ENCODE peak calls at places on chromosome 12, in four cellular contexts. P is heart left ventricle, W is hepatocyte, T is spleen. V is an unnamed sample.

GRCh38 chr12:10395390-10395998 is 5.7 kb upstream of the KLRK1 start:
- DNase-seq in P (peak), W (peak), T (no peak), V (peak)

GRCh38 chr12:38662851-38663250 is 242.5 kb downstream of the CPNE8 start:
- DNase-seq in T (no peak), P (no peak), W (no peak), V (no peak)

GRCh38 chr12:116116650-116117424 is 160.7 kb downstream of the MED13L start:
- DNase-seq in P (no peak), T (no peak), W (no peak), V (no peak)

GRCh38 chr12:94731733-94732360 is 81.5 kb upstream of the TMCC3 start:
- DNase-seq in P (no peak), W (no peak), T (no peak), V (no peak)

GRCh38 chr12:126784328-126784921 is 1482.5 kb upstream of the TMEM132C start:
- DNase-seq in P (no peak), W (peak), T (no peak), V (no peak)

GRCh38 chr12:662541-663292 is 528 bp downstream of the NINJ2 start:
- DNase-seq in W (no peak), T (no peak), P (no peak), V (no peak)

GRCh38 chr12:44694027-44694426 is 182.1 kb downstream of the NELL2 start:
- DNase-seq in W (no peak), P (no peak), T (no peak), V (no peak)

GRCh38 chr12:64258576-64258975 is 36.5 kb upstream of the KICS2 start:
- DNase-seq in P (no peak), T (no peak), W (no peak), V (no peak)

GRCh38 chr12:129659927-129660326 is 243.9 kb downstream of the TMEM132D start:
- DNase-seq in P (no peak), W (no peak), T (no peak), V (no peak)

GRCh38 chr12:92065018-92065499 is 80.6 kb downstream of the BTG1 start:
- DNase-seq in P (no peak), T (no peak), W (peak), V (peak)

GRCh38 chr12:116620085-116620734 is 61.0 kb downstream of the MAP1LC3B2 start:
- DNase-seq in T (no peak), W (no peak), P (peak), V (no peak)

GRCh38 chr12:130619378-130619970 is 96.6 kb downstream of the RIMBP2 start:
- DNase-seq in W (no peak), P (no peak), T (no peak), V (peak)

GRCh38 chr12:49292729-49293055 is 2.3 kb upstream of the PRPH start:
- DNase-seq in T (no peak), P (no peak), W (no peak), V (peak)

GRCh38 chr12:1207276-1207675 is 216.3 kb downstream of the ERC1 start:
- DNase-seq in P (no peak), W (no peak), T (no peak), V (no peak)

GRCh38 chr12:22529281-22530060 is 14.9 kb downstream of the C2CD5 start:
- DNase-seq in T (no peak), W (peak), P (no peak), V (no peak)

GRCh38 chr12:108622921-108623514 is 10.7 kb downstream of the SELPLG start:
- DNase-seq in W (no peak), T (no peak), P (no peak), V (no peak)

GRCh38 chr12:62861586-62861985 is 73.4 kb downstream of the PPM1H start:
- DNase-seq in P (no peak), W (no peak), T (no peak), V (no peak)

GRCh38 chr12:114636723-114637480 is 47.1 kb downstream of the TBX3 start:
- DNase-seq in P (no peak), W (peak), T (no peak), V (no peak)

GRCh38 chr12:25855716-25856115 is 102.8 kb upstream of the RASSF8 start:
- DNase-seq in T (no peak), W (no peak), P (no peak), V (no peak)

GRCh38 chr12:95976416-95976832 is 19.7 kb downstream of the HAL start:
- DNase-seq in P (no peak), W (no peak), T (no peak), V (no peak)

GRCh38 chr12:23055004-23055403 is 430.0 kb downstream of the ETNK1 start:
- DNase-seq in W (peak), T (no peak), P (no peak), V (no peak)

GRCh38 chr12:15856097-15856982 is 25.8 kb upstream of the STRAP start:
- DNase-seq in P (no peak), W (peak), T (no peak), V (no peak)

GRCh38 chr12:4270670-4271432 is 2.7 kb upstream of the CCND2 start:
- DNase-seq in W (peak), T (peak), P (peak), V (peak)

GRCh38 chr12:41264281-41264680 is 76.2 kb downstream of the PDZRN4 start:
- DNase-seq in P (no peak), W (no peak), T (no peak), V (no peak)

GRCh38 chr12:104249898-104250297 is 34.3 kb downstream of the TXNRD1 start:
- DNase-seq in T (no peak), W (no peak), P (no peak), V (no peak)

GRCh38 chr12:23169012-23170003 is 544.3 kb downstream of the ETNK1 start:
- DNase-seq in T (no peak), W (no peak), P (no peak), V (no peak)

GRCh38 chr12:109763201-109763841 is 49.7 kb downstream of the FAM222A start:
- DNase-seq in P (no peak), W (no peak), T (no peak), V (peak)

GRCh38 chr12:32305163-32305562 is 94.2 kb upstream of the FGD4 start:
- DNase-seq in T (no peak), W (no peak), P (no peak), V (no peak)

GRCh38 chr12:58557156-58557555 is 363.1 kb downstream of the LRIG3 start:
- DNase-seq in T (no peak), P (no peak), W (peak), V (no peak)

GRCh38 chr12:112305951-112306350 is 76.3 kb downstream of the HECTD4 start:
- DNase-seq in P (no peak), W (no peak), T (no peak), V (no peak)

GRCh38 chr12:112303799-112304198 is 78.4 kb downstream of the HECTD4 start:
- DNase-seq in P (no peak), T (no peak), W (no peak), V (no peak)

GRCh38 chr12:112299704-112300103 is 82.5 kb downstream of the HECTD4 start:
- DNase-seq in W (no peak), T (no peak), P (no peak), V (no peak)

GRCh38 chr12:112304411-112304810 is 77.8 kb downstream of the HECTD4 start:
- DNase-seq in W (no peak), P (no peak), T (no peak), V (no peak)

GRCh38 chr12:112303004-112303403 is 79.2 kb downstream of the HECTD4 start:
- DNase-seq in W (peak), P (no peak), T (no peak), V (no peak)
- H3K27ac ChIP-seq in W (peak), P (no peak), T (no peak), V (no peak)

GRCh38 chr12:2311001-2311778 is 258.4 kb downstream of the CACNA1C start:
- DNase-seq in W (no peak), T (no peak), P (no peak), V (no peak)
- H3K4me3 ChIP-seq in W (no peak), T (no peak), P (no peak), V (no peak)

DNA sequence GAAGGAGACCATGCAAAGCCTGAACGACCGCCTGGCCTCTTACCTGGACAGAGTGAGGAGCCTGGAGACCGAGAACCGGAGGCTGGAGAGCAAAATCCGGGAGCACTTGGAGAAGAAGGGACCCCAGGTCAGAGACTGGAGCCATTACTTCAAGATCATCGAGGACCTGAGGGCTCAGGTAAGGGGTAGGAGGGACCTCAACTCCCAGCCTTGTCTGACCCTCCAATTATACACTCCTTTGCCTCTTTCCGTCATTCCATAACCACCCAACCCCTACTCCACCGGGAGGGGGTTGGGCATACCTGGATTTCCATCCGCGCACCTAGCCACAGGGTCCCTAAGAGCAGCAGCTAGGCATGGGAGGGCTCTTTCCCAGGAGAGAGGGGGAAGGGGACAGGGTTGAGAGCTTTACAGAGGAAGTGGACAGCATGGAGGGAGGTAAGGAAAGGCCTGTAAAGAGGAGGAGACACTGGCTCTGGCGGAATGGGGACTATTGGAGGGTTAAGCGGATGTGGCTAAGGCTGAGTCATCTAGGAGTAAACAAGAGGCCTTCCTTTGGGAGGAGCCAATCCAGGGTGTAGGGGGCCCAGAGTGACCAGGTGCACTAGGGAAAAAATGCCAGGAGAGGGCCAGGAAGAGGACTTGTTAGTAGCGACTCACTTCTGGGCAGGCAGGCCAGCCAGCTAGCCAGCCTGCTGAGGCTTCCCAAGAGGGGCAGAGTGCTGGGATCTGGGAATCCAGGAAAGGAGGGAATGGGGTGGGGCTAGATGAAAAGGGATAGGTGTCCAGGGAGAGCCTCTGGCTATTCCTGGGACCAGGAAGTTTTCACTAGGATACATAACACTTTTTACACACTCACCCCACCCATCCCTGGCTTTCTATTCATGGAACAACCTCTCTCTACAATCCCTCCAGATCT is 754 bp downstream of the KRT18 start:
- DNase-seq in T (no peak), P (no peak), W (peak), V (no peak)
- H3K27ac ChIP-seq in T (peak), P (no peak), W (peak), V (peak)

GRCh38 chr12:54006700-54007220 is 2.0 kb upstream of the HOXC8 start:
- DNase-seq in W (peak), P (no peak), T (no peak), V (no peak)
- H3K4me3 ChIP-seq in W (no peak), P (peak), T (no peak), V (no peak)

DNA sequence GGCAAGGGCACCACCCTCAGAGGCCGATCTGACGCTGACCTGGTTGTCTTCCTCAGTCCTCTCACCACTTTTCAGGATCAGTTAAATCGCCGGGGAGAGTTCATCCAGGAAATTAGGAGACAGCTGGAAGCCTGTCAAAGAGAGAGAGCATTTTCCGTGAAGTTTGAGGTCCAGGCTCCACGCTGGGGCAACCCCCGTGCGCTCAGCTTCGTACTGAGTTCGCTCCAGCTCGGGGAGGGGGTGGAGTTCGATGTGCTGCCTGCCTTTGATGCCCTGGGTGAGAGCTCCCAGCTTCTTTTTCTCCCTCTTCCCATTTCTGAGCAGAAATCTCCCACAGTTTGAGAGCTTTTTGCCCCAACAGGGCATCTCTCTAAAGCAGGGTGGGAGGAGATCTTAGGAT is 1.8 kb downstream of the OAS1 start:
- DNase-seq in W (no peak), T (no peak), P (no peak), V (no peak)
- H3K27ac ChIP-seq in W (no peak), T (peak), P (no peak), V (no peak)

DNA sequence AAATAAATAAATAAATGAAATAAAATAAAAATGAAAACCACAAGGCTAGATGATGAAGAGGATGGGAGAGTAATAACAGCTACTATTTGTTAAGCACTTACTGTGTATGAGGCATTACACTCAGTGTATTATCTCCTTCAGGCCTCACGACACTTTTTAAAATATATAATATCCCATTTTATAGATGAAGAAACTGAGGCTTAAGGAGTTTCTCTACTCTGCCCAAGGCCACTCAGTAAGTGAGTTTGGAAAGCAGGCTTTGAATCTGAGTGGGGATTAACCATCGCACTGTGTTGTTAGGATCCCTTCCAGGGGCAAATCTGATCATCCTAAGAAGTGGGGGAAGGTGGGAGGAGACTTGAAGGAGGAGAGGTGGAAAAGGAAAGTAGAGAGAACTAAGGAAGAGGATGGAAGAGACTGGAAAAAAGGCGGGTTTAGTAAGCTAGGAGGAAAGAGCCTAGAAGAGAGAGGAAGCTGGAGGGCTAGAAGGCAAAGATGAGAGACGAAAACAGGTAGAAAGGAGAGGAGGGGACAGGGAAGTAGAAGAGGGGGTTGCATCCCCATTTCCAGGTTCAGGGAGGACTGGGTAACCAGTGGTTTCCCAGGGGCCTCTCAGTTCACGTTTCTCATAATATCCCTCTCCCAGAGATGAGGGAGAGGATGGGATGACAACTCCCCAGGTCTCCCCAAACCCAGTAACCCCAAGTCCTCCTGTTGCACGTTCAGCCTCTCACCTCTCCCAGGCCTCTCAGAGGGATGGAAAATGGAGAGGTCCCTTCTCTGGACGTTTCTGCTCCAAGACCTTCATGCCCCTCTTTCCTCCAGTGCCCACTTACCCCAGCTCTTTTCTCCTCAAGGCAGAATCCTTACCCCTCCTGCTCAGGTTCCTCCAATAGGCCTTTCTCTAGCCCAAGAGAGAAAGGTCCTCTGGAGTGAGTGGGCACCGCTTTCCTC is 1.7 kb downstream of the STAT6 start:
- DNase-seq in W (no peak), T (no peak), P (no peak), V (no peak)
- H3K4me3 ChIP-seq in W (peak), T (peak), P (peak), V (peak)

GRCh38 chr12:132507656-132508055 is 17.7 kb downstream of the FBRSL1 start:
- DNase-seq in T (no peak), W (no peak), P (no peak), V (no peak)

GRCh38 chr12:132510746-132511477 is 21.0 kb downstream of the FBRSL1 start:
- DNase-seq in T (no peak), W (no peak), P (no peak), V (no peak)

GRCh38 chr12:132508248-132508740 is 18.3 kb downstream of the FBRSL1 start:
- DNase-seq in P (no peak), W (no peak), T (no peak), V (no peak)

GRCh38 chr12:132510111-132510724 is 20.3 kb downstream of the FBRSL1 start:
- DNase-seq in W (no peak), T (no peak), P (peak), V (no peak)

DNA sequence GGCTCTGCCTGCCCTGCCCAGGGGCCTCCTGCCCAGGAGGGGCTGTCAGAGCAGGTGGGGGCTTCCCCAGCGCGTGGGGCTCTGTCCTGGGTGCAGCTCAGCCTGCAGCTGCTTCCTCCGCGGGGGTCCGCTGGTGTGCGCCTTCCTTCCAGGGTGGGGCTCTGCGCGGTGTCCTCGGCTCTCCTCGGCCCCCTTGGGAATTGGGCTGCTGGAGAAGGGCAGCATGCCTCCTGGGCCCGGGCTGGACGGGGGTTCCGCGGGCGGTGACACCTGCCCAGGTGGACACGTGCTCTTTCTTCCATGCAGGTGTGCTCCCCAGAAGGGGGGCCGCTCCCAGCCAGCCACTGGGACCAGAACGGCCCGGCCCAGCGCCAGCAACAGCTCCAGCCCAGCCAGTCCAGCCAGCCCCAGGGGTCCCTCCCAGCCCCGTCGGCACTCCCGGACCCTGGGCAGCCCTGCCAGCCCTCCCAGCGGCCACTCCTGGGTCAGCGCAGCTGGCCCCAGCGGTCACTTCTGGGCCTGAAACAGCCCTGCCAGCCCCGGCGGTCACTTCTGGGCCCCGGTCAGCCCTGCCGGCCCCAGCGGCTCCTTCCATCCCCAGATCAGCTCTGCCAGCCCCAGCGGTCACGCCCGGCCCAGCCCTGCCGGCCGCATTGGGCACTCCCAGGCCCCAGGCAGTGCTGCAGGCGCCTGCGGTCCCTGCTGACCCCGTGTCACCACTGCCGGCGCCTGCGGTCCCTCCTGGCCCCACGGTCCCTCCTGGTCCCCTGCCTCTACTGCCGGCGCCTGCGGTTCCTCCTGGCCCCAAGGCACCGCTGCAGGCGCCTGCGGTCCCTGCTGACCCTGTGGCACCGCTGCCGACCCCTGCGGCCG is 19.1 kb downstream of the FBRSL1 start:
- DNase-seq in P (no peak), T (no peak), W (no peak), V (no peak)
- H3K27ac ChIP-seq in P (no peak), T (no peak), W (no peak), V (no peak)

GRCh38 chr12:106645074-106645421 is 62.2 kb downstream of the RFX4 start:
- DNase-seq in W (no peak), P (peak), T (no peak), V (peak)
- H3K4me3 ChIP-seq in W (no peak), P (no peak), T (no peak), V (no peak)

GRCh38 chr12:101695698-101696097 is 1.7 kb upstream of the CHPT1 start:
- DNase-seq in T (no peak), W (no peak), P (no peak), V (no peak)
- H3K27ac ChIP-seq in T (no peak), W (peak), P (peak), V (peak)

GRCh38 chr12:70355972-70356371 is 10.1 kb upstream of the KCNMB4 start:
- DNase-seq in W (no peak), T (no peak), P (no peak), V (no peak)
- H3K4me3 ChIP-seq in W (no peak), T (no peak), P (no peak), V (no peak)

V was measured in sigmoid colon.